ENCODE peak calls at places on chromosomes 16 and 17, in four cellular contexts. Q, Y, W and S are unnamed samples. For H3K36me3, the result is how much of the 10 kb centered on the place peaks cover.

GRCh38 chr17:76273923-76274558 is 8.9 kb downstream of the UBALD2 start:
- DNase-seq in W (no peak), Y (no peak), Q (no peak), S (no peak)

GRCh38 chr17:2402517-2402916 is 1.7 kb upstream of the MNT start:
- DNase-seq in Y (no peak), Q (peak), W (no peak), S (no peak)

GRCh38 chr16:2295056-2295798 is 27.3 kb upstream of the RNPS1 start:
- DNase-seq in Q (no peak), Y (no peak), W (no peak), S (no peak)

GRCh38 chr17:15944720-15945492 is at the start of gene ADORA2B:
- DNase-seq in W (peak), Y (peak), Q (peak), S (peak)

GRCh38 chr16:26382607-26383006 is 684.1 kb upstream of the C16orf82 start:
- DNase-seq in W (no peak), Q (no peak), Y (no peak), S (no peak)

GRCh38 chr16:12235110-12235509 is 258.6 kb downstream of the SNX29 start:
- DNase-seq in W (no peak), Q (no peak), Y (no peak), S (no peak)

GRCh38 chr17:39735882-39736281 is 1.9 kb upstream of the GRB7 start:
- DNase-seq in Q (no peak), W (no peak), Y (no peak), S (no peak)

GRCh38 chr16:70715113-70715711 is 29.4 kb upstream of the MTSS2 start:
- DNase-seq in Q (peak), Y (peak), W (peak), S (peak)

GRCh38 chr17:27246537-27246936 is 47.4 kb upstream of the WSB1 start:
- DNase-seq in W (no peak), Y (no peak), Q (no peak), S (no peak)

GRCh38 chr17:15456972-15457722 is 10.3 kb downstream of the CDRT4 start:
- DNase-seq in Q (peak), W (peak), Y (peak), S (peak)

GRCh38 chr17:64437944-64438525 is 10.9 kb upstream of the MILR1 start:
- DNase-seq in Q (no peak), Y (no peak), W (no peak), S (no peak)

GRCh38 chr16:8867483-8868271 is 1.1 kb downstream of the CARHSP1 start:
- DNase-seq in Q (peak), W (no peak), Y (no peak), S (no peak)

GRCh38 chr16:87420401-87421368 is 28.5 kb downstream of the MAP1LC3B start:
- DNase-seq in Y (no peak), Q (no peak), W (no peak), S (no peak)

GRCh38 chr16:79612207-79612606 is 11.7 kb upstream of the MAF start:
- DNase-seq in Y (no peak), W (peak), Q (no peak), S (no peak)

GRCh38 chr17:49741009-49741691 is 22.8 kb downstream of the FAM117A start:
- DNase-seq in Q (no peak), Y (peak), W (peak), S (no peak)

GRCh38 chr17:19338031-19338990 is 24.2 kb downstream of the B9D1 start:
- DNase-seq in Q (no peak), Y (peak), W (peak), S (no peak)

GRCh38 chr16:73329363-73330306 is 281.7 kb upstream of the ZFHX3 start:
- DNase-seq in Q (no peak), Y (no peak), W (peak), S (no peak)

GRCh38 chr16:70577256-70577698 is 53.7 kb downstream of the SF3B3 start:
- DNase-seq in W (peak), Y (peak), Q (no peak), S (peak)

GRCh38 chr17:39982069-39982371 is 1.4 kb downstream of the PSMD3 start:
- DNase-seq in Y (no peak), Q (no peak), W (no peak), S (no peak)

GRCh38 chr16:22375117-22375962 is 921 bp upstream of the CDR2 start:
- DNase-seq in W (no peak), Q (no peak), Y (no peak), S (no peak)

GRCh38 chr16:73565263-73565662 is 517.3 kb upstream of the ZFHX3 start:
- DNase-seq in Y (no peak), W (no peak), Q (no peak), S (no peak)

GRCh38 chr16:16881771-16882170 is 502.8 kb downstream of the NPIPA7 start:
- DNase-seq in W (no peak), Q (no peak), Y (no peak), S (no peak)
- TF ChIP-seq CTCF in W (no peak), Q (no peak), Y (no peak), S (no peak)

DNA sequence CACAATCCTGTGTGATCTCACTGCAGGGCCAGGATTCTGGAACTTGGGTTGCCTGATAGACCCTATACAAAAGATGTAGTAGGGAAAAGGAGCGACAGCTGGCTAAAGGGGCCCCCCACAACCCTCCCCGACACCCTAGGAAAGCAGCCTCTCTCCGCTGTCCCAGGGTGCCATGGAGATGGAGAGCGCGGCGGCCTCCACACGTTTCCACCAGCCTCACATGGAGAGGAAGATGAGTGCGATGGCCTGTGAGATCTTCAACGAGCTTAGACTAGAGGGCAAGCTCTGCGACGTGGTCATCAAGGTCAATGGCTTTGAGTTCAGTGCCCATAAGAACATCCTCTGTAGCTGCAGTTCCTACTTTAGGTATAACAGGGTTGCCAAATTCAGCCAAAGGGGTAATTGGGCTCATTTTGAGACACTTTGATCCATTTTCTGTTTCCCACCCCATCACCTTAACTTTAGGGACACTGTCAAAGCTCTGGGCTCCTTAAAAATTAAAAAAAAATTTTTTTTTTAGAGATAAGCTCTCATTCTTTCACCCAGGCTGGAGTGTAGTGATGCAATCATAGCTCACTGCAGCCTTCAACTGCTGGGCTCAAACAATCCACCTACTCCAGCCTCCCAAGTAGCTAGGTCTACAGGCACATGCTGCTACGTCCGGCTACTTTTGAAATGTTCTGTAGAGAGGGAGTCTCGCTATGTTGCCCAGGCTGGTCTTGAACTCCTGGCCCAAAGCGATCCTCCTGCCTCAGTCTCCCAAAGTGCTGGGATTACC is at the start of gene KLHL10:
- DNase-seq in Q (no peak), W (no peak), Y (no peak), S (no peak)
- H3K4me3 ChIP-seq in Q (no peak), W (no peak), Y (no peak), S (no peak)

GRCh38 chr16:50335198-50335958 is 33.4 kb downstream of the BRD7 start:
- DNase-seq in W (no peak), Q (no peak), Y (peak), S (peak)
- H3K36me3 ChIP-seq in W (under half), Q (under half), Y (under half), S (under half)

GRCh38 chr17:72592967-72593325 is 472.1 kb downstream of the SOX9 start:
- DNase-seq in Q (no peak), Y (no peak), W (no peak), S (no peak)
- TF ChIP-seq CTCF in Q (no peak), Y (no peak), W (no peak), S (no peak)